ENCODE peak calls at places on chromosomes 1 and 21, in eight cellular contexts. One of them, this sample, is unnamed.

GRCh38 chr1:240282061-240282830 is 190.6 kb downstream of the FMN2 start:
- DNase-seq in GM04504: no peak
- DNase-seq in right cardiac atrium: no peak
- DNase-seq in heart left ventricle: no peak
- DNase-seq in caudate nucleus: no peak
- DNase-seq in heart right ventricle: no peak
- DNase-seq in stimulated activated CD4-positive, alpha-beta T cell treated with anti-CD3 and anti-CD28 coated beads, TNF-alpha, amount 100 ng/mL, for 4 hours: no peak
- DNase-seq in CD8-positive, alpha-beta memory T cell: no peak
- DNase-seq in this sample: no peak

GRCh38 chr21:41366522-41367151 is 4.8 kb downstream of the MX2 start:
- DNase-seq in heart right ventricle: no peak
- DNase-seq in GM04504: peak
- DNase-seq in caudate nucleus: no peak
- DNase-seq in right cardiac atrium: peak
- DNase-seq in CD8-positive, alpha-beta memory T cell: no peak
- DNase-seq in heart left ventricle: no peak
- DNase-seq in stimulated activated CD4-positive, alpha-beta T cell treated with anti-CD3 and anti-CD28 coated beads, TNF-alpha, amount 100 ng/mL, for 4 hours: no peak
- DNase-seq in this sample: peak

GRCh38 chr1:221782970-221783369 is 41.1 kb upstream of the DUSP10 start:
- DNase-seq in stimulated activated CD4-positive, alpha-beta T cell treated with anti-CD3 and anti-CD28 coated beads, TNF-alpha, amount 100 ng/mL, for 4 hours: no peak
- DNase-seq in heart right ventricle: no peak
- DNase-seq in heart left ventricle: no peak
- DNase-seq in right cardiac atrium: no peak
- DNase-seq in caudate nucleus: no peak
- DNase-seq in CD8-positive, alpha-beta memory T cell: no peak
- DNase-seq in GM04504: no peak
- DNase-seq in this sample: no peak

GRCh38 chr1:1021860-1022259 is 1.9 kb downstream of the AGRN start:
- DNase-seq in right cardiac atrium: peak
- DNase-seq in heart right ventricle: no peak
- DNase-seq in caudate nucleus: no peak
- DNase-seq in stimulated activated CD4-positive, alpha-beta T cell treated with anti-CD3 and anti-CD28 coated beads, TNF-alpha, amount 100 ng/mL, for 4 hours: no peak
- DNase-seq in GM04504: no peak
- DNase-seq in heart left ventricle: no peak
- DNase-seq in CD8-positive, alpha-beta memory T cell: no peak
- DNase-seq in this sample: no peak

GRCh38 chr1:10945988-10946387 is 66.5 kb upstream of the TARDBP start:
- DNase-seq in heart right ventricle: no peak
- DNase-seq in CD8-positive, alpha-beta memory T cell: no peak
- DNase-seq in GM04504: no peak
- DNase-seq in caudate nucleus: no peak
- DNase-seq in right cardiac atrium: no peak
- DNase-seq in stimulated activated CD4-positive, alpha-beta T cell treated with anti-CD3 and anti-CD28 coated beads, TNF-alpha, amount 100 ng/mL, for 4 hours: no peak
- DNase-seq in heart left ventricle: no peak
- DNase-seq in this sample: no peak

GRCh38 chr21:39125752-39126485 is 57.3 kb downstream of the PSMG1 start:
- DNase-seq in GM04504: peak
- DNase-seq in right cardiac atrium: no peak
- DNase-seq in caudate nucleus: no peak
- DNase-seq in CD8-positive, alpha-beta memory T cell: no peak
- DNase-seq in stimulated activated CD4-positive, alpha-beta T cell treated with anti-CD3 and anti-CD28 coated beads, TNF-alpha, amount 100 ng/mL, for 4 hours: no peak
- DNase-seq in heart right ventricle: no peak
- DNase-seq in heart left ventricle: peak
- DNase-seq in this sample: peak

GRCh38 chr1:214427871-214428277 is 123.5 kb downstream of the PTPN14 start:
- DNase-seq in heart right ventricle: no peak
- DNase-seq in right cardiac atrium: no peak
- DNase-seq in CD8-positive, alpha-beta memory T cell: peak
- DNase-seq in stimulated activated CD4-positive, alpha-beta T cell treated with anti-CD3 and anti-CD28 coated beads, TNF-alpha, amount 100 ng/mL, for 4 hours: no peak
- DNase-seq in heart left ventricle: no peak
- DNase-seq in caudate nucleus: no peak
- DNase-seq in GM04504: peak
- DNase-seq in this sample: peak

GRCh38 chr21:34827445-34828235 is 158.8 kb downstream of the CLIC6 start:
- DNase-seq in right cardiac atrium: no peak
- DNase-seq in heart left ventricle: no peak
- DNase-seq in GM04504: no peak
- DNase-seq in CD8-positive, alpha-beta memory T cell: no peak
- DNase-seq in caudate nucleus: no peak
- DNase-seq in stimulated activated CD4-positive, alpha-beta T cell treated with anti-CD3 and anti-CD28 coated beads, TNF-alpha, amount 100 ng/mL, for 4 hours: no peak
- DNase-seq in heart right ventricle: no peak
- DNase-seq in this sample: no peak

GRCh38 chr1:66642992-66643391 is 109.0 kb downstream of the SGIP1 start:
- DNase-seq in CD8-positive, alpha-beta memory T cell: no peak
- DNase-seq in heart left ventricle: no peak
- DNase-seq in caudate nucleus: no peak
- DNase-seq in stimulated activated CD4-positive, alpha-beta T cell treated with anti-CD3 and anti-CD28 coated beads, TNF-alpha, amount 100 ng/mL, for 4 hours: no peak
- DNase-seq in right cardiac atrium: no peak
- DNase-seq in GM04504: no peak
- DNase-seq in heart right ventricle: no peak
- DNase-seq in this sample: no peak

GRCh38 chr1:33055210-33055991 is 18.7 kb upstream of the AK2 start:
- DNase-seq in right cardiac atrium: peak
- DNase-seq in heart right ventricle: peak
- DNase-seq in GM04504: peak
- DNase-seq in heart left ventricle: peak
- DNase-seq in stimulated activated CD4-positive, alpha-beta T cell treated with anti-CD3 and anti-CD28 coated beads, TNF-alpha, amount 100 ng/mL, for 4 hours: no peak
- DNase-seq in caudate nucleus: no peak
- DNase-seq in CD8-positive, alpha-beta memory T cell: peak
- DNase-seq in this sample: peak

GRCh38 chr1:109928591-109929111 is 18.0 kb downstream of the CSF1 start:
- DNase-seq in caudate nucleus: no peak
- DNase-seq in CD8-positive, alpha-beta memory T cell: no peak
- DNase-seq in heart right ventricle: peak
- DNase-seq in stimulated activated CD4-positive, alpha-beta T cell treated with anti-CD3 and anti-CD28 coated beads, TNF-alpha, amount 100 ng/mL, for 4 hours: no peak
- DNase-seq in GM04504: no peak
- DNase-seq in heart left ventricle: peak
- DNase-seq in right cardiac atrium: peak
- DNase-seq in this sample: no peak

GRCh38 chr1:8552820-8553397 is 235.0 kb downstream of the SLC45A1 start:
- DNase-seq in right cardiac atrium: no peak
- DNase-seq in GM04504: no peak
- DNase-seq in CD8-positive, alpha-beta memory T cell: no peak
- DNase-seq in caudate nucleus: no peak
- DNase-seq in heart right ventricle: no peak
- DNase-seq in heart left ventricle: no peak
- DNase-seq in stimulated activated CD4-positive, alpha-beta T cell treated with anti-CD3 and anti-CD28 coated beads, TNF-alpha, amount 100 ng/mL, for 4 hours: no peak
- DNase-seq in this sample: no peak

GRCh38 chr1:147717051-147717705 is 43.2 kb downstream of the GJA5 start:
- DNase-seq in CD8-positive, alpha-beta memory T cell: peak
- DNase-seq in caudate nucleus: no peak
- DNase-seq in heart right ventricle: no peak
- DNase-seq in heart left ventricle: no peak
- DNase-seq in GM04504: no peak
- DNase-seq in right cardiac atrium: no peak
- DNase-seq in stimulated activated CD4-positive, alpha-beta T cell treated with anti-CD3 and anti-CD28 coated beads, TNF-alpha, amount 100 ng/mL, for 4 hours: no peak
- DNase-seq in this sample: peak

GRCh38 chr1:27633298-27633610 is 1.7 kb downstream of the FGR start:
- DNase-seq in heart right ventricle: no peak
- DNase-seq in right cardiac atrium: no peak
- DNase-seq in caudate nucleus: no peak
- DNase-seq in heart left ventricle: no peak
- DNase-seq in CD8-positive, alpha-beta memory T cell: no peak
- DNase-seq in stimulated activated CD4-positive, alpha-beta T cell treated with anti-CD3 and anti-CD28 coated beads, TNF-alpha, amount 100 ng/mL, for 4 hours: no peak
- DNase-seq in GM04504: no peak
- DNase-seq in this sample: no peak

GRCh38 chr1:238176441-238176840 is 285.7 kb upstream of the ZP4 start:
- DNase-seq in GM04504: no peak
- DNase-seq in right cardiac atrium: no peak
- DNase-seq in heart left ventricle: no peak
- DNase-seq in caudate nucleus: no peak
- DNase-seq in stimulated activated CD4-positive, alpha-beta T cell treated with anti-CD3 and anti-CD28 coated beads, TNF-alpha, amount 100 ng/mL, for 4 hours: no peak
- DNase-seq in CD8-positive, alpha-beta memory T cell: no peak
- DNase-seq in heart right ventricle: no peak
- DNase-seq in this sample: no peak

GRCh38 chr1:111270781-111271463 is 19.7 kb upstream of the CHIA start:
- DNase-seq in GM04504: no peak
- DNase-seq in right cardiac atrium: peak
- DNase-seq in caudate nucleus: no peak
- DNase-seq in heart right ventricle: peak
- DNase-seq in CD8-positive, alpha-beta memory T cell: no peak
- DNase-seq in heart left ventricle: no peak
- DNase-seq in stimulated activated CD4-positive, alpha-beta T cell treated with anti-CD3 and anti-CD28 coated beads, TNF-alpha, amount 100 ng/mL, for 4 hours: no peak
- DNase-seq in this sample: no peak

GRCh38 chr1:53945183-53945432 is 391 bp downstream of the IFT25 start:
- DNase-seq in stimulated activated CD4-positive, alpha-beta T cell treated with anti-CD3 and anti-CD28 coated beads, TNF-alpha, amount 100 ng/mL, for 4 hours: no peak
- DNase-seq in heart right ventricle: no peak
- DNase-seq in CD8-positive, alpha-beta memory T cell: no peak
- DNase-seq in GM04504: no peak
- DNase-seq in right cardiac atrium: no peak
- DNase-seq in heart left ventricle: no peak
- DNase-seq in caudate nucleus: no peak
- DNase-seq in this sample: peak

GRCh38 chr1:203682401-203683383 is 56.1 kb downstream of the ATP2B4 start:
- DNase-seq in stimulated activated CD4-positive, alpha-beta T cell treated with anti-CD3 and anti-CD28 coated beads, TNF-alpha, amount 100 ng/mL, for 4 hours: no peak
- DNase-seq in heart right ventricle: no peak
- DNase-seq in CD8-positive, alpha-beta memory T cell: peak
- DNase-seq in GM04504: no peak
- DNase-seq in caudate nucleus: no peak
- DNase-seq in heart left ventricle: no peak
- DNase-seq in right cardiac atrium: no peak
- DNase-seq in this sample: peak

GRCh38 chr1:11761988-11762406 is at the start of gene C1orf167:
- DNase-seq in CD8-positive, alpha-beta memory T cell: no peak
- DNase-seq in heart right ventricle: no peak
- DNase-seq in stimulated activated CD4-positive, alpha-beta T cell treated with anti-CD3 and anti-CD28 coated beads, TNF-alpha, amount 100 ng/mL, for 4 hours: peak
- DNase-seq in heart left ventricle: no peak
- DNase-seq in right cardiac atrium: peak
- DNase-seq in caudate nucleus: no peak
- DNase-seq in GM04504: no peak
- DNase-seq in this sample: no peak

GRCh38 chr1:202291961-202292712 is 49.6 kb downstream of the UBE2T start:
- DNase-seq in heart left ventricle: peak
- DNase-seq in GM04504: peak
- DNase-seq in CD8-positive, alpha-beta memory T cell: no peak
- DNase-seq in stimulated activated CD4-positive, alpha-beta T cell treated with anti-CD3 and anti-CD28 coated beads, TNF-alpha, amount 100 ng/mL, for 4 hours: no peak
- DNase-seq in caudate nucleus: no peak
- DNase-seq in heart right ventricle: peak
- DNase-seq in right cardiac atrium: no peak
- DNase-seq in this sample: no peak

GRCh38 chr21:43598416-43599120 is 60.7 kb downstream of the HSF2BP start:
- DNase-seq in right cardiac atrium: no peak
- DNase-seq in caudate nucleus: no peak
- DNase-seq in stimulated activated CD4-positive, alpha-beta T cell treated with anti-CD3 and anti-CD28 coated beads, TNF-alpha, amount 100 ng/mL, for 4 hours: no peak
- DNase-seq in heart right ventricle: no peak
- DNase-seq in CD8-positive, alpha-beta memory T cell: no peak
- DNase-seq in GM04504: no peak
- DNase-seq in heart left ventricle: no peak
- DNase-seq in this sample: no peak

GRCh38 chr1:25562101-25562927 is 18.9 kb downstream of the LDLRAP1 start:
- DNase-seq in stimulated activated CD4-positive, alpha-beta T cell treated with anti-CD3 and anti-CD28 coated beads, TNF-alpha, amount 100 ng/mL, for 4 hours: no peak
- DNase-seq in caudate nucleus: no peak
- DNase-seq in CD8-positive, alpha-beta memory T cell: peak
- DNase-seq in heart left ventricle: no peak
- DNase-seq in heart right ventricle: no peak
- DNase-seq in right cardiac atrium: no peak
- DNase-seq in GM04504: no peak
- DNase-seq in this sample: peak

GRCh38 chr1:42737986-42738677 is 1.9 kb downstream of the CLDN19 start:
- DNase-seq in GM04504: no peak
- DNase-seq in heart right ventricle: no peak
- DNase-seq in stimulated activated CD4-positive, alpha-beta T cell treated with anti-CD3 and anti-CD28 coated beads, TNF-alpha, amount 100 ng/mL, for 4 hours: no peak
- DNase-seq in caudate nucleus: no peak
- DNase-seq in right cardiac atrium: no peak
- DNase-seq in heart left ventricle: no peak
- DNase-seq in CD8-positive, alpha-beta memory T cell: no peak
- DNase-seq in this sample: no peak

GRCh38 chr1:23555949-23556640 is 3.2 kb downstream of the ID3 start:
- DNase-seq in GM04504: no peak
- DNase-seq in stimulated activated CD4-positive, alpha-beta T cell treated with anti-CD3 and anti-CD28 coated beads, TNF-alpha, amount 100 ng/mL, for 4 hours: no peak
- DNase-seq in heart right ventricle: no peak
- DNase-seq in caudate nucleus: no peak
- DNase-seq in CD8-positive, alpha-beta memory T cell: no peak
- DNase-seq in heart left ventricle: no peak
- DNase-seq in right cardiac atrium: peak
- DNase-seq in this sample: no peak

GRCh38 chr1:195939844-195940243 is 668.4 kb downstream of the KCNT2 start:
- DNase-seq in caudate nucleus: no peak
- DNase-seq in heart right ventricle: no peak
- DNase-seq in right cardiac atrium: no peak
- DNase-seq in GM04504: no peak
- DNase-seq in CD8-positive, alpha-beta memory T cell: no peak
- DNase-seq in stimulated activated CD4-positive, alpha-beta T cell treated with anti-CD3 and anti-CD28 coated beads, TNF-alpha, amount 100 ng/mL, for 4 hours: no peak
- DNase-seq in heart left ventricle: no peak
- DNase-seq in this sample: peak

GRCh38 chr1:153534226-153534932 is 1.4 kb downstream of the S100A6 start:
- DNase-seq in heart right ventricle: no peak
- DNase-seq in caudate nucleus: no peak
- DNase-seq in heart left ventricle: no peak
- DNase-seq in stimulated activated CD4-positive, alpha-beta T cell treated with anti-CD3 and anti-CD28 coated beads, TNF-alpha, amount 100 ng/mL, for 4 hours: no peak
- DNase-seq in CD8-positive, alpha-beta memory T cell: no peak
- DNase-seq in right cardiac atrium: no peak
- DNase-seq in GM04504: no peak
- DNase-seq in this sample: no peak

GRCh38 chr21:44593598-44594405 is 1.5 kb upstream of the KRTAP10-6 start:
- DNase-seq in heart left ventricle: no peak
- DNase-seq in stimulated activated CD4-positive, alpha-beta T cell treated with anti-CD3 and anti-CD28 coated beads, TNF-alpha, amount 100 ng/mL, for 4 hours: no peak
- DNase-seq in heart right ventricle: no peak
- DNase-seq in CD8-positive, alpha-beta memory T cell: no peak
- DNase-seq in right cardiac atrium: no peak
- DNase-seq in caudate nucleus: no peak
- DNase-seq in GM04504: no peak
- DNase-seq in this sample: peak

GRCh38 chr1:81410351-81410750 is 390.4 kb upstream of the ADGRL2 start:
- DNase-seq in heart left ventricle: no peak
- DNase-seq in GM04504: no peak
- DNase-seq in heart right ventricle: no peak
- DNase-seq in CD8-positive, alpha-beta memory T cell: no peak
- DNase-seq in right cardiac atrium: no peak
- DNase-seq in caudate nucleus: no peak
- DNase-seq in stimulated activated CD4-positive, alpha-beta T cell treated with anti-CD3 and anti-CD28 coated beads, TNF-alpha, amount 100 ng/mL, for 4 hours: no peak
- DNase-seq in this sample: no peak

GRCh38 chr1:100443739-100444571 is 91.6 kb downstream of the CDC14A start:
- DNase-seq in right cardiac atrium: no peak
- DNase-seq in heart right ventricle: no peak
- DNase-seq in heart left ventricle: no peak
- DNase-seq in GM04504: no peak
- DNase-seq in stimulated activated CD4-positive, alpha-beta T cell treated with anti-CD3 and anti-CD28 coated beads, TNF-alpha, amount 100 ng/mL, for 4 hours: no peak
- DNase-seq in CD8-positive, alpha-beta memory T cell: peak
- DNase-seq in caudate nucleus: no peak
- DNase-seq in this sample: no peak

GRCh38 chr21:17578162-17578561 is 34.5 kb downstream of the BTG3 start:
- DNase-seq in right cardiac atrium: no peak
- DNase-seq in GM04504: no peak
- DNase-seq in heart left ventricle: no peak
- DNase-seq in caudate nucleus: no peak
- DNase-seq in stimulated activated CD4-positive, alpha-beta T cell treated with anti-CD3 and anti-CD28 coated beads, TNF-alpha, amount 100 ng/mL, for 4 hours: no peak
- DNase-seq in CD8-positive, alpha-beta memory T cell: no peak
- DNase-seq in heart right ventricle: no peak
- DNase-seq in this sample: peak

GRCh38 chr1:214018605-214019268 is 31.0 kb downstream of the PROX1 start:
- DNase-seq in heart right ventricle: no peak
- DNase-seq in CD8-positive, alpha-beta memory T cell: no peak
- DNase-seq in right cardiac atrium: no peak
- DNase-seq in stimulated activated CD4-positive, alpha-beta T cell treated with anti-CD3 and anti-CD28 coated beads, TNF-alpha, amount 100 ng/mL, for 4 hours: no peak
- DNase-seq in heart left ventricle: no peak
- DNase-seq in GM04504: no peak
- DNase-seq in caudate nucleus: no peak
- DNase-seq in this sample: peak

This sample was measured in NCI-H510A treated with DMSO at 0.1 percent for 48 hours.